ENCODE peak calls at places on chromosomes 4 and X, in ten cellular contexts. One of them, this sample, is unnamed.

GRCh38 chr4:81421346-81422218 is 50.1 kb downstream of the RASGEF1B start:
- DNase-seq in fibroblast of mammary gland: peak; percentile 52
- DNase-seq in fibroblast of villous mesenchyme: no peak
- DNase-seq in BJ: no peak
- DNase-seq in esophagus squamous epithelium: no peak
- DNase-seq in HFF-Myc: no peak
- DNase-seq in body of pancreas: peak; percentile 64
- DNase-seq in stomach: peak; percentile 48
- DNase-seq in ascending aorta: no peak
- DNase-seq in right atrium auricular region: no peak
- DNase-seq in this sample: peak; percentile 56

GRCh38 chr4:98659106-98659592 is 738 bp upstream of the TSPAN5 start:
- DNase-seq in fibroblast of mammary gland: peak; percentile 67
- DNase-seq in fibroblast of villous mesenchyme: peak; percentile 61
- DNase-seq in BJ: no peak
- DNase-seq in esophagus squamous epithelium: no peak
- DNase-seq in HFF-Myc: no peak
- DNase-seq in body of pancreas: no peak
- DNase-seq in stomach: no peak
- DNase-seq in ascending aorta: no peak
- DNase-seq in right atrium auricular region: no peak
- DNase-seq in this sample: peak; percentile 54

GRCh38 chrX:87518504-87518903 is 902 bp downstream of the KLHL4 start:
- DNase-seq in fibroblast of mammary gland: peak; percentile 30
- DNase-seq in fibroblast of villous mesenchyme: peak; percentile 11
- DNase-seq in BJ: no peak
- DNase-seq in esophagus squamous epithelium: no peak
- DNase-seq in HFF-Myc: no peak
- DNase-seq in body of pancreas: no peak
- DNase-seq in stomach: no peak
- DNase-seq in ascending aorta: no peak
- DNase-seq in right atrium auricular region: no peak
- DNase-seq in this sample: peak; percentile 14

GRCh38 chr4:106986486-106986885 is 49.6 kb downstream of the DKK2 start:
- DNase-seq in fibroblast of mammary gland: peak; percentile 82
- DNase-seq in fibroblast of villous mesenchyme: peak; percentile 11
- DNase-seq in BJ: peak; percentile 11
- DNase-seq in esophagus squamous epithelium: no peak
- DNase-seq in HFF-Myc: peak; percentile 39
- DNase-seq in body of pancreas: no peak
- DNase-seq in stomach: no peak
- DNase-seq in ascending aorta: no peak
- DNase-seq in right atrium auricular region: no peak
- DNase-seq in this sample: no peak

GRCh38 chr4:136343340-136343739 is 1189.0 kb downstream of the PCDH18 start:
- DNase-seq in fibroblast of mammary gland: no peak
- DNase-seq in fibroblast of villous mesenchyme: no peak
- DNase-seq in BJ: no peak
- DNase-seq in esophagus squamous epithelium: no peak
- DNase-seq in HFF-Myc: no peak
- DNase-seq in body of pancreas: no peak
- DNase-seq in stomach: no peak
- DNase-seq in ascending aorta: no peak
- DNase-seq in right atrium auricular region: no peak
- DNase-seq in this sample: no peak

GRCh38 chrX:35890699-35891098 is 28.8 kb upstream of the CFAP47 start:
- DNase-seq in fibroblast of mammary gland: peak; percentile 31
- DNase-seq in fibroblast of villous mesenchyme: no peak
- DNase-seq in BJ: no peak
- DNase-seq in esophagus squamous epithelium: no peak
- DNase-seq in HFF-Myc: no peak
- DNase-seq in body of pancreas: peak; percentile 69
- DNase-seq in stomach: peak; percentile 48
- DNase-seq in ascending aorta: no peak
- DNase-seq in right atrium auricular region: no peak
- DNase-seq in this sample: peak; percentile 33

GRCh38 chr4:6008092-6008551 is 10.1 kb downstream of the C4orf50 start:
- DNase-seq in fibroblast of mammary gland: no peak
- DNase-seq in fibroblast of villous mesenchyme: no peak
- DNase-seq in BJ: no peak
- DNase-seq in esophagus squamous epithelium: no peak
- DNase-seq in HFF-Myc: no peak
- DNase-seq in body of pancreas: no peak
- DNase-seq in stomach: no peak
- DNase-seq in ascending aorta: no peak
- DNase-seq in right atrium auricular region: no peak
- DNase-seq in this sample: no peak

GRCh38 chr4:185541251-185541671 is 6.0 kb upstream of the PDLIM3 start:
- DNase-seq in fibroblast of mammary gland: no peak
- DNase-seq in fibroblast of villous mesenchyme: no peak
- DNase-seq in BJ: no peak
- DNase-seq in esophagus squamous epithelium: no peak
- DNase-seq in HFF-Myc: no peak
- DNase-seq in body of pancreas: peak; percentile 13
- DNase-seq in stomach: no peak
- DNase-seq in ascending aorta: peak; percentile 83
- DNase-seq in right atrium auricular region: peak; percentile 89
- DNase-seq in this sample: peak; percentile 95

DNA sequence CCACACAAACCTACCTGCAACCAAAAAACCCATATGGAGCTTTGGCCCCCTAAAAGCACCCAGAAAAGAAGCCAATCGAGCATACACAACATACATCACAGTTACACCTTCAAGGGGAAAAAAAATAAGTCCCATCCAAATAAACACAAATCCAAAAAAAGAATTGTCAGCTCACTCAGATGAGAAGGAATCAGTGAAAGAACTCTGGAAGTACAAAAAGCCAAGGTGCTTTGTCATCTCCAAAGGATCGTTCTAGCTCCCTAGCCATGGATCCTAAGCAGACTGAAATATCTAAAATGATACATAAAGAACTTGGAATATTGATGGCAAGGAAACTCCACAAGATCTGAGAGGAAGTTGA is 119.2 kb downstream of the NEK1 start:
- DNase-seq in fibroblast of mammary gland: no peak
- DNase-seq in fibroblast of villous mesenchyme: no peak
- DNase-seq in BJ: no peak
- DNase-seq in esophagus squamous epithelium: no peak
- DNase-seq in HFF-Myc: no peak
- DNase-seq in body of pancreas: no peak
- DNase-seq in stomach: no peak
- DNase-seq in ascending aorta: no peak
- DNase-seq in right atrium auricular region: no peak
- DNase-seq in this sample: no peak
- TF ChIP-seq CTCF in fibroblast of mammary gland: no peak
- TF ChIP-seq CTCF in fibroblast of villous mesenchyme: no peak
- TF ChIP-seq CTCF in BJ: no peak
- TF ChIP-seq CTCF in esophagus squamous epithelium: peak; percentile 4
- TF ChIP-seq CTCF in HFF-Myc: no peak
- TF ChIP-seq CTCF in body of pancreas: no peak
- TF ChIP-seq CTCF in stomach: no peak
- TF ChIP-seq CTCF in ascending aorta: no peak
- TF ChIP-seq CTCF in right atrium auricular region: no peak
- TF ChIP-seq CTCF in this sample: no peak

GRCh38 chr4:112279882-112280315 is 5.8 kb downstream of the TIFA start:
- DNase-seq in fibroblast of mammary gland: no peak
- DNase-seq in fibroblast of villous mesenchyme: no peak
- DNase-seq in BJ: no peak
- DNase-seq in esophagus squamous epithelium: no peak
- DNase-seq in HFF-Myc: no peak
- DNase-seq in body of pancreas: no peak
- DNase-seq in stomach: no peak
- DNase-seq in ascending aorta: no peak
- DNase-seq in right atrium auricular region: no peak
- DNase-seq in this sample: no peak
- H3K4me3 ChIP-seq in fibroblast of mammary gland: no peak overlapping the region
- H3K4me3 ChIP-seq in fibroblast of villous mesenchyme: no peak overlapping the region
- H3K4me3 ChIP-seq in BJ: no peak overlapping the region
- H3K4me3 ChIP-seq in esophagus squamous epithelium: no peak overlapping the region
- H3K4me3 ChIP-seq in HFF-Myc: no peak overlapping the region
- H3K4me3 ChIP-seq in body of pancreas: no peak overlapping the region
- H3K4me3 ChIP-seq in stomach: no peak overlapping the region
- H3K4me3 ChIP-seq in ascending aorta: no peak overlapping the region
- H3K4me3 ChIP-seq in right atrium auricular region: peak overlapping the region; percentile 24
- H3K4me3 ChIP-seq in this sample: no peak overlapping the region

GRCh38 chr4:154416183-154416543 is 75.4 kb downstream of the DCHS2 start:
- DNase-seq in fibroblast of mammary gland: no peak
- DNase-seq in fibroblast of villous mesenchyme: peak; percentile 12
- DNase-seq in BJ: no peak
- DNase-seq in esophagus squamous epithelium: no peak
- DNase-seq in HFF-Myc: no peak
- DNase-seq in body of pancreas: peak; percentile 5
- DNase-seq in stomach: no peak
- DNase-seq in ascending aorta: no peak
- DNase-seq in right atrium auricular region: no peak
- DNase-seq in this sample: no peak
- TF ChIP-seq CTCF in fibroblast of mammary gland: no peak
- TF ChIP-seq CTCF in fibroblast of villous mesenchyme: peak; percentile 6
- TF ChIP-seq CTCF in BJ: no peak
- TF ChIP-seq CTCF in esophagus squamous epithelium: no peak
- TF ChIP-seq CTCF in HFF-Myc: peak; percentile 5
- TF ChIP-seq CTCF in body of pancreas: no peak
- TF ChIP-seq CTCF in stomach: no peak
- TF ChIP-seq CTCF in ascending aorta: no peak
- TF ChIP-seq CTCF in right atrium auricular region: no peak
- TF ChIP-seq CTCF in this sample: no peak

DNA sequence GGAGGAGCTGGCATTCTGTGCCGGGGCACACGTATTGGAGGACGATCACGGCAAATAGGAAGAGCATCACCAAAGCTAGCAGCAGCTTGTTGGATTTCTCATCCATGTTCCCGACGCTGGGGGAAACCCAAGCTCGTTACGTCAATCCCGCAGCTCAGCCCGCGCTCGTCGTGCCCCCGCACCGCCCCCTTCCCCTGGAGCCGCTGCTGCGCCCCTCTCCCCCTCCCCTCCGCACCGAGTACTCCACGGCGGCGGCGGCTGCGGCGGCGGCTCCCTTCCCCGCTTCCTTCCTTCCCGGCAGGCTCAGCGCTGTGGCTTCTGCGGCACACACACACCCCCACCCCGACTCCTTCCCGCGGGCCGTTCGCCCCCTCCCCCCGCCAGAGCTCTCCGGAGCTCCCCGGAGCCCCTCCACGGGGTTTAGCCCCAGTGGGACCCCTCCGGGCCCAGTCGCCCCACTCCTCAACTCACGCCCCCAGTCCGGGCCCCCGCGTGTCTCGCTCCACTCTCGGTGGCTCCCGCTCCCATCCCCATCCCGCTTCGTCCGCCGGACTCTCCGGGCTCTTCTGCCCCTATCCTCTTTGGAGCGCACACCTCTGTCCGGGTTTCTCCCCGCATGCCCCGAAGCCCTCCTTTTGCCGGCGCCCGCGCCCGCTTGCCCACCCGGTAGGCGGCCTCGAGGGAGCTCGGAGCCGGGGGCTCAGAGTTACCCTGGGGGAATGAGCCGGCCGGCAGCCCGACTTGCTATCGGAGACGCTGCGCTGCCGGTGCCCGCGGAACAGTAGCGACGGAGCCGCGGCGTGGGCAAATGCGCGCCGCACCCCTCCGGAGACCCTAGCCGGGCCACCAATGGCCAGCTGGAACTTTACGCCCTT is 981 bp downstream of the HS6ST2 start:
- DNase-seq in fibroblast of mammary gland: peak; percentile 9
- DNase-seq in fibroblast of villous mesenchyme: no peak
- DNase-seq in BJ: no peak
- DNase-seq in esophagus squamous epithelium: no peak
- DNase-seq in HFF-Myc: no peak
- DNase-seq in body of pancreas: no peak
- DNase-seq in stomach: no peak
- DNase-seq in ascending aorta: no peak
- DNase-seq in right atrium auricular region: no peak
- DNase-seq in this sample: peak; percentile 3
- H3K4me3 ChIP-seq in fibroblast of mammary gland: no peak overlapping the region
- H3K4me3 ChIP-seq in fibroblast of villous mesenchyme: no peak overlapping the region
- H3K4me3 ChIP-seq in BJ: no peak overlapping the region
- H3K4me3 ChIP-seq in esophagus squamous epithelium: peak overlapping the region; percentile 58
- H3K4me3 ChIP-seq in HFF-Myc: no peak overlapping the region
- H3K4me3 ChIP-seq in body of pancreas: peak overlapping the region; percentile 15
- H3K4me3 ChIP-seq in stomach: peak overlapping the region; percentile 42
- H3K4me3 ChIP-seq in ascending aorta: peak overlapping the region; percentile 32
- H3K4me3 ChIP-seq in right atrium auricular region: peak overlapping the region; percentile 50
- H3K4me3 ChIP-seq in this sample: peak overlapping the region; percentile 12